ENCODE peak calls at places on chromosomes 1 and 21, in nine cellular contexts. One of them, this sample, is unnamed.

GRCh38 chr1:203463469-203464062 is 12.0 kb upstream of the PRELP start:
- DNase-seq in WTC11: no peak
- DNase-seq in endothelial cell of umbilical vein: no peak
- DNase-seq in GM12878: no peak
- DNase-seq in A549: no peak
- DNase-seq in HCT116: no peak
- DNase-seq in NB4: no peak
- DNase-seq in HepG2: no peak
- DNase-seq in SK-N-SH: no peak
- DNase-seq in this sample: no peak

GRCh38 chr1:168603501-168604107 is 27.2 kb downstream of the XCL1 start:
- DNase-seq in HepG2: peak; percentile 60
- DNase-seq in HCT116: peak; percentile 56
- DNase-seq in WTC11: peak; percentile 85
- DNase-seq in NB4: peak; percentile 64
- DNase-seq in GM12878: peak; percentile 7
- DNase-seq in endothelial cell of umbilical vein: peak; percentile 54
- DNase-seq in SK-N-SH: peak; percentile 66
- DNase-seq in A549: peak; percentile 73
- DNase-seq in this sample: peak; percentile 50

GRCh38 chr1:176904057-176904815 is 260.3 kb downstream of the ASTN1 start:
- DNase-seq in HepG2: no peak
- DNase-seq in WTC11: no peak
- DNase-seq in NB4: no peak
- DNase-seq in endothelial cell of umbilical vein: no peak
- DNase-seq in SK-N-SH: no peak
- DNase-seq in A549: no peak
- DNase-seq in GM12878: no peak
- DNase-seq in HCT116: no peak
- DNase-seq in this sample: no peak

GRCh38 chr1:153518562-153518961 is 17.2 kb downstream of the S100A6 start:
- DNase-seq in GM12878: no peak
- DNase-seq in NB4: peak; percentile 83
- DNase-seq in endothelial cell of umbilical vein: peak; percentile 60
- DNase-seq in A549: no peak
- DNase-seq in WTC11: no peak
- DNase-seq in HCT116: no peak
- DNase-seq in SK-N-SH: no peak
- DNase-seq in HepG2: no peak
- DNase-seq in this sample: no peak

GRCh38 chr1:168106274-168106673 is 30.5 kb downstream of the GPR161 start:
- DNase-seq in NB4: no peak
- DNase-seq in GM12878: no peak
- DNase-seq in A549: no peak
- DNase-seq in HCT116: no peak
- DNase-seq in WTC11: no peak
- DNase-seq in SK-N-SH: no peak
- DNase-seq in endothelial cell of umbilical vein: no peak
- DNase-seq in HepG2: peak; percentile 74
- DNase-seq in this sample: no peak

GRCh38 chr1:3021233-3021671 is at the start of gene ACTRT2:
- DNase-seq in A549: no peak
- DNase-seq in endothelial cell of umbilical vein: no peak
- DNase-seq in SK-N-SH: no peak
- DNase-seq in HCT116: no peak
- DNase-seq in HepG2: no peak
- DNase-seq in WTC11: no peak
- DNase-seq in GM12878: no peak
- DNase-seq in NB4: no peak
- DNase-seq in this sample: no peak

GRCh38 chr1:154769193-154769895 is 100.7 kb downstream of the KCNN3 start:
- DNase-seq in endothelial cell of umbilical vein: no peak
- DNase-seq in GM12878: no peak
- DNase-seq in A549: no peak
- DNase-seq in HCT116: no peak
- DNase-seq in SK-N-SH: no peak
- DNase-seq in HepG2: no peak
- DNase-seq in WTC11: no peak
- DNase-seq in NB4: no peak
- DNase-seq in this sample: no peak

GRCh38 chr1:233440952-233441401 is 113.5 kb downstream of the MAP3K21 start:
- DNase-seq in endothelial cell of umbilical vein: peak; percentile 43
- DNase-seq in SK-N-SH: peak; percentile 49
- DNase-seq in NB4: peak; percentile 67
- DNase-seq in A549: peak; percentile 80
- DNase-seq in HCT116: peak; percentile 71
- DNase-seq in GM12878: peak; percentile 54
- DNase-seq in HepG2: peak; percentile 31
- DNase-seq in WTC11: peak; percentile 34
- DNase-seq in this sample: peak; percentile 54

GRCh38 chr1:24765308-24765988 is 20.2 kb downstream of the CLIC4 start:
- DNase-seq in endothelial cell of umbilical vein: peak; percentile 79
- DNase-seq in WTC11: no peak
- DNase-seq in GM12878: no peak
- DNase-seq in HepG2: no peak
- DNase-seq in SK-N-SH: peak; percentile 36
- DNase-seq in A549: no peak
- DNase-seq in NB4: peak; percentile 36
- DNase-seq in HCT116: no peak
- DNase-seq in this sample: no peak

GRCh38 chr21:37380349-37381323 is 14.1 kb downstream of the DYRK1A start:
- DNase-seq in WTC11: peak; percentile 34
- DNase-seq in A549: no peak
- DNase-seq in GM12878: no peak
- DNase-seq in SK-N-SH: no peak
- DNase-seq in endothelial cell of umbilical vein: no peak
- DNase-seq in NB4: no peak
- DNase-seq in HepG2: no peak
- DNase-seq in HCT116: no peak
- DNase-seq in this sample: no peak

GRCh38 chr1:230591676-230592075 is 50.6 kb upstream of the COG2 start:
- DNase-seq in WTC11: no peak
- DNase-seq in NB4: no peak
- DNase-seq in HepG2: no peak
- DNase-seq in HCT116: no peak
- DNase-seq in SK-N-SH: no peak
- DNase-seq in GM12878: no peak
- DNase-seq in A549: no peak
- DNase-seq in endothelial cell of umbilical vein: no peak
- DNase-seq in this sample: no peak

GRCh38 chr1:108044318-108044717 is 79.3 kb upstream of the VAV3 start:
- DNase-seq in WTC11: no peak
- DNase-seq in HepG2: no peak
- DNase-seq in SK-N-SH: no peak
- DNase-seq in endothelial cell of umbilical vein: no peak
- DNase-seq in HCT116: no peak
- DNase-seq in A549: no peak
- DNase-seq in NB4: no peak
- DNase-seq in GM12878: no peak
- DNase-seq in this sample: no peak

GRCh38 chr1:61083014-61083798 is 845 bp downstream of the NFIA start:
- DNase-seq in A549: peak; percentile 9
- DNase-seq in endothelial cell of umbilical vein: peak; percentile 30
- DNase-seq in NB4: no peak
- DNase-seq in SK-N-SH: peak; percentile 81
- DNase-seq in WTC11: peak; percentile 32
- DNase-seq in GM12878: no peak
- DNase-seq in HCT116: no peak
- DNase-seq in HepG2: no peak
- DNase-seq in this sample: no peak

GRCh38 chr21:37245151-37245550 is 22.0 kb downstream of the VPS26C start:
- DNase-seq in SK-N-SH: no peak
- DNase-seq in HCT116: no peak
- DNase-seq in NB4: no peak
- DNase-seq in GM12878: no peak
- DNase-seq in HepG2: no peak
- DNase-seq in A549: no peak
- DNase-seq in endothelial cell of umbilical vein: no peak
- DNase-seq in WTC11: peak; percentile 25
- DNase-seq in this sample: no peak

GRCh38 chr1:2290595-2291510 is 62.7 kb downstream of the SKI start:
- DNase-seq in A549: no peak
- DNase-seq in NB4: peak; percentile 100
- DNase-seq in GM12878: peak; percentile 50
- DNase-seq in WTC11: no peak
- DNase-seq in HCT116: no peak
- DNase-seq in endothelial cell of umbilical vein: peak; percentile 94
- DNase-seq in SK-N-SH: no peak
- DNase-seq in HepG2: no peak
- DNase-seq in this sample: no peak

GRCh38 chr1:34361121-34361520 is 184.4 kb downstream of the C1orf94 start:
- DNase-seq in HCT116: no peak
- DNase-seq in NB4: no peak
- DNase-seq in HepG2: no peak
- DNase-seq in SK-N-SH: no peak
- DNase-seq in endothelial cell of umbilical vein: no peak
- DNase-seq in A549: no peak
- DNase-seq in WTC11: no peak
- DNase-seq in GM12878: no peak
- DNase-seq in this sample: no peak

DNA sequence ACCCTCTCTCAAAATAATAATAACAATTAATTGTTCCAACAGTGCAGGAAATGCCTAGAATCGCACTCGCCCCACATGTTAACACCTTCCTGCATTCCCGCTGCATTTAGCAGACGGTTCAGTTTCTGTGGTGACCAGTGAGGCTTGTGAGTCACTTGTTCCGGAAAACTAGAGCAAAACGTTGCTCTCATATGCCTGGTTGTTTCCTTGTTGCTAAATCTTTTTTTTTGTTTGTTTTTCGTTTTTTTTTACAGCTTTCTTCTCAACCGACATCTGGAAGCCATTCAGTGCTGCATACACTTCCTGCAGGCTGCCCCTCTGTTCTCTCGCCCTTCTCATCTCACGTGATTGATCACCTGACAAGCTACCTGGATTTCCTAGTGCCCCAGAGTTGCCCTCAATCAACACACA is 56.9 kb upstream of the TMPRSS2 start:
- DNase-seq in WTC11: no peak
- DNase-seq in HCT116: no peak
- DNase-seq in SK-N-SH: no peak
- DNase-seq in endothelial cell of umbilical vein: peak; percentile 4
- DNase-seq in NB4: peak; percentile 26
- DNase-seq in HepG2: peak; percentile 7
- DNase-seq in A549: peak; percentile 23
- DNase-seq in GM12878: no peak
- DNase-seq in this sample: no peak
- TF ChIP-seq MAX in WTC11: no peak
- TF ChIP-seq MAX in HCT116: no peak
- TF ChIP-seq MAX in SK-N-SH: no peak
- TF ChIP-seq MAX in endothelial cell of umbilical vein: no peak
- TF ChIP-seq MAX in NB4: no peak
- TF ChIP-seq MAX in HepG2: no peak
- TF ChIP-seq MAX in A549: no peak
- TF ChIP-seq MAX in GM12878: no peak
- TF ChIP-seq MAX in this sample: peak; percentile 59

GRCh38 chr1:193338194-193338593 is 151.8 kb upstream of the B3GALT2 start:
- DNase-seq in A549: no peak
- DNase-seq in endothelial cell of umbilical vein: peak; percentile 27
- DNase-seq in SK-N-SH: peak; percentile 7
- DNase-seq in GM12878: no peak
- DNase-seq in HCT116: no peak
- DNase-seq in NB4: no peak
- DNase-seq in HepG2: no peak
- DNase-seq in WTC11: no peak
- DNase-seq in this sample: no peak
- TF ChIP-seq MAX in A549: no peak
- TF ChIP-seq MAX in endothelial cell of umbilical vein: no peak
- TF ChIP-seq MAX in SK-N-SH: no peak
- TF ChIP-seq MAX in GM12878: no peak
- TF ChIP-seq MAX in HCT116: no peak
- TF ChIP-seq MAX in NB4: no peak
- TF ChIP-seq MAX in HepG2: no peak
- TF ChIP-seq MAX in WTC11: no peak
- TF ChIP-seq MAX in this sample: no peak

GRCh38 chr1:38997901-38998190 is 6.8 kb downstream of the AKIRIN1 start:
- DNase-seq in endothelial cell of umbilical vein: no peak
- DNase-seq in GM12878: no peak
- DNase-seq in HCT116: no peak
- DNase-seq in SK-N-SH: no peak
- DNase-seq in A549: no peak
- DNase-seq in HepG2: no peak
- DNase-seq in NB4: no peak
- DNase-seq in WTC11: no peak
- DNase-seq in this sample: no peak
- TF ChIP-seq MAX in endothelial cell of umbilical vein: no peak
- TF ChIP-seq MAX in GM12878: no peak
- TF ChIP-seq MAX in HCT116: no peak
- TF ChIP-seq MAX in SK-N-SH: no peak
- TF ChIP-seq MAX in A549: no peak
- TF ChIP-seq MAX in HepG2: no peak
- TF ChIP-seq MAX in NB4: no peak
- TF ChIP-seq MAX in WTC11: no peak
- TF ChIP-seq MAX in this sample: no peak

DNA sequence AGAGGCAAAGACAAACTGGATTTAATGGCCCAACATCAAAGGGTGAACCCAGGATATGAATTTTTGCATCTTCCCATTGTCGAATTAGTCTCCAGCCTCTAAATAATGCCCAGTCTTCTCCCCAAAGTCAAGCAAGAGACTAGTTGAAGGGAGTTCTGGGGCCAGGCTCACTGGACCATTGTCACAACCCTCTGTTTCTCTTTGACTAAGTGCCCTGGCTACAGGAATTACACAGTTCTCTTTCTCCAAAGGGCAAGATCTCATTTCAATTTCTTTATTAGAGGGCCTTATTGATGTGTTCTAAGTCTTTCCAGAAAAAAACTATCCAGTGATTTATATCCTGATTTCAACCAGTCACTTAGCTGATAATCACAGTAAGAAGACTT is 26.5 kb downstream of the CD53 start:
- DNase-seq in A549: no peak
- DNase-seq in HCT116: no peak
- DNase-seq in SK-N-SH: no peak
- DNase-seq in NB4: no peak
- DNase-seq in endothelial cell of umbilical vein: no peak
- DNase-seq in HepG2: no peak
- DNase-seq in GM12878: no peak
- DNase-seq in WTC11: no peak
- DNase-seq in this sample: no peak
- TF ChIP-seq MAX in A549: no peak
- TF ChIP-seq MAX in HCT116: no peak
- TF ChIP-seq MAX in SK-N-SH: no peak
- TF ChIP-seq MAX in NB4: no peak
- TF ChIP-seq MAX in endothelial cell of umbilical vein: no peak
- TF ChIP-seq MAX in HepG2: no peak
- TF ChIP-seq MAX in GM12878: no peak
- TF ChIP-seq MAX in WTC11: no peak
- TF ChIP-seq MAX in this sample: no peak

GRCh38 chr1:150572918-150573647 is 6.3 kb downstream of the MCL1 start:
- DNase-seq in HepG2: no peak
- DNase-seq in HCT116: no peak
- DNase-seq in endothelial cell of umbilical vein: no peak
- DNase-seq in WTC11: no peak
- DNase-seq in GM12878: no peak
- DNase-seq in SK-N-SH: no peak
- DNase-seq in NB4: no peak
- DNase-seq in A549: no peak
- DNase-seq in this sample: no peak
- TF ChIP-seq MAX in HepG2: no peak
- TF ChIP-seq MAX in HCT116: no peak
- TF ChIP-seq MAX in endothelial cell of umbilical vein: no peak
- TF ChIP-seq MAX in WTC11: no peak
- TF ChIP-seq MAX in GM12878: no peak
- TF ChIP-seq MAX in SK-N-SH: no peak
- TF ChIP-seq MAX in NB4: no peak
- TF ChIP-seq MAX in A549: no peak
- TF ChIP-seq MAX in this sample: no peak

This sample was measured in H1.